ENCODE peak calls at places on chromosomes 7 and 10, in four cellular contexts. One of them, this sample, is unnamed.
A peak's percentile ranks its signal among the peaks of the same experiment; 100 is the strongest.

GRCh38 chr10:3126741-3127342 is 45.7 kb downstream of the PITRM1 start:
- DNase-seq in astrocyte of the spinal cord: no peak
- DNase-seq in testis: no peak
- DNase-seq in Panc1: no peak
- DNase-seq in this sample: no peak

GRCh38 chr7:112296416-112296815 is 89.9 kb downstream of the ZNF277 start:
- DNase-seq in astrocyte of the spinal cord: peak; percentile 10
- DNase-seq in testis: no peak
- DNase-seq in Panc1: no peak
- DNase-seq in this sample: no peak

GRCh38 chr10:116278832-116279231 is 5.8 kb upstream of the GFRA1 start:
- DNase-seq in astrocyte of the spinal cord: no peak
- DNase-seq in testis: no peak
- DNase-seq in Panc1: no peak
- DNase-seq in this sample: no peak

GRCh38 chr7:100789055-100789454 is 38.3 kb downstream of the EPHB4 start:
- DNase-seq in astrocyte of the spinal cord: no peak
- DNase-seq in testis: no peak
- DNase-seq in Panc1: no peak
- DNase-seq in this sample: no peak

GRCh38 chr7:154345093-154345492 is 292.9 kb downstream of the DPP6 start:
- DNase-seq in astrocyte of the spinal cord: no peak
- DNase-seq in testis: no peak
- DNase-seq in Panc1: no peak
- DNase-seq in this sample: no peak

GRCh38 chr10:5071411-5072198 is 22.6 kb upstream of the AKR1C3 start:
- DNase-seq in astrocyte of the spinal cord: peak; percentile 53
- DNase-seq in testis: peak; percentile 83
- DNase-seq in Panc1: no peak
- DNase-seq in this sample: peak; percentile 87

GRCh38 chr10:116287906-116288501 is 15.0 kb upstream of the GFRA1 start:
- DNase-seq in astrocyte of the spinal cord: peak; percentile 72
- DNase-seq in testis: peak; percentile 68
- DNase-seq in Panc1: peak; percentile 13
- DNase-seq in this sample: peak; percentile 48

GRCh38 chr10:73589538-73590126 is 1.5 kb downstream of the USP54 start:
- DNase-seq in astrocyte of the spinal cord: no peak
- DNase-seq in testis: peak; percentile 48
- DNase-seq in Panc1: no peak
- DNase-seq in this sample: peak; percentile 54

GRCh38 chr10:27959093-27959715 is 39.7 kb downstream of the ODAD2 start:
- DNase-seq in astrocyte of the spinal cord: no peak
- DNase-seq in testis: no peak
- DNase-seq in Panc1: no peak
- DNase-seq in this sample: no peak

GRCh38 chr10:17838080-17838634 is 29.0 kb downstream of the MRC1 start:
- DNase-seq in astrocyte of the spinal cord: no peak
- DNase-seq in testis: no peak
- DNase-seq in Panc1: no peak
- DNase-seq in this sample: no peak

GRCh38 chr10:101244321-101245050 is 15.2 kb upstream of the LBX1 start:
- DNase-seq in astrocyte of the spinal cord: no peak
- DNase-seq in testis: no peak
- DNase-seq in Panc1: no peak
- DNase-seq in this sample: peak; percentile 44

GRCh38 chr7:47382200-47382599 is 199.7 kb downstream of the TNS3 start:
- DNase-seq in astrocyte of the spinal cord: no peak
- DNase-seq in testis: no peak
- DNase-seq in Panc1: no peak
- DNase-seq in this sample: no peak

GRCh38 chr10:93680414-93681047 is 21.9 kb downstream of the FRA10AC1 start:
- DNase-seq in astrocyte of the spinal cord: peak; percentile 52
- DNase-seq in testis: no peak
- DNase-seq in Panc1: peak; percentile 56
- DNase-seq in this sample: peak; percentile 57

GRCh38 chr7:116150588-116150987 is 59.8 kb upstream of the TES start:
- DNase-seq in astrocyte of the spinal cord: no peak
- DNase-seq in testis: no peak
- DNase-seq in Panc1: no peak
- DNase-seq in this sample: peak; percentile 26

GRCh38 chr7:95684037-95684436 is 87.7 kb upstream of the PDK4 start:
- DNase-seq in astrocyte of the spinal cord: peak; percentile 47
- DNase-seq in testis: no peak
- DNase-seq in Panc1: peak; percentile 45
- DNase-seq in this sample: peak; percentile 26

GRCh38 chr10:95531041-95531809 is 29.9 kb downstream of the SORBS1 start:
- DNase-seq in astrocyte of the spinal cord: no peak
- DNase-seq in testis: no peak
- DNase-seq in Panc1: no peak
- DNase-seq in this sample: no peak

GRCh38 chr7:158274996-158275395 is 312.6 kb downstream of the PTPRN2 start:
- DNase-seq in astrocyte of the spinal cord: no peak
- DNase-seq in testis: no peak
- DNase-seq in Panc1: no peak
- DNase-seq in this sample: no peak

GRCh38 chr10:71302451-71302850 is 16.6 kb upstream of the SLC29A3 start:
- DNase-seq in astrocyte of the spinal cord: no peak
- DNase-seq in testis: no peak
- DNase-seq in Panc1: no peak
- DNase-seq in this sample: no peak

GRCh38 chr10:71300555-71301370 is 18.3 kb upstream of the SLC29A3 start:
- DNase-seq in astrocyte of the spinal cord: no peak
- DNase-seq in testis: no peak
- DNase-seq in Panc1: no peak
- DNase-seq in this sample: peak; percentile 74

GRCh38 chr10:71301371-71301916 is 17.6 kb upstream of the SLC29A3 start:
- DNase-seq in astrocyte of the spinal cord: no peak
- DNase-seq in testis: no peak
- DNase-seq in Panc1: no peak
- DNase-seq in this sample: no peak

GRCh38 chr10:71302874-71303568 is 16.0 kb upstream of the SLC29A3 start:
- DNase-seq in astrocyte of the spinal cord: peak; percentile 56
- DNase-seq in testis: no peak
- DNase-seq in Panc1: peak; percentile 24
- DNase-seq in this sample: peak; percentile 72

GRCh38 chr10:71303569-71303907 is 15.5 kb upstream of the SLC29A3 start:
- DNase-seq in astrocyte of the spinal cord: no peak
- DNase-seq in testis: no peak
- DNase-seq in Panc1: no peak
- DNase-seq in this sample: no peak
- TF ChIP-seq CTCF in astrocyte of the spinal cord: no peak
- TF ChIP-seq CTCF in testis: no peak
- TF ChIP-seq CTCF in Panc1: peak; percentile 69
- TF ChIP-seq CTCF in this sample: no peak

DNA sequence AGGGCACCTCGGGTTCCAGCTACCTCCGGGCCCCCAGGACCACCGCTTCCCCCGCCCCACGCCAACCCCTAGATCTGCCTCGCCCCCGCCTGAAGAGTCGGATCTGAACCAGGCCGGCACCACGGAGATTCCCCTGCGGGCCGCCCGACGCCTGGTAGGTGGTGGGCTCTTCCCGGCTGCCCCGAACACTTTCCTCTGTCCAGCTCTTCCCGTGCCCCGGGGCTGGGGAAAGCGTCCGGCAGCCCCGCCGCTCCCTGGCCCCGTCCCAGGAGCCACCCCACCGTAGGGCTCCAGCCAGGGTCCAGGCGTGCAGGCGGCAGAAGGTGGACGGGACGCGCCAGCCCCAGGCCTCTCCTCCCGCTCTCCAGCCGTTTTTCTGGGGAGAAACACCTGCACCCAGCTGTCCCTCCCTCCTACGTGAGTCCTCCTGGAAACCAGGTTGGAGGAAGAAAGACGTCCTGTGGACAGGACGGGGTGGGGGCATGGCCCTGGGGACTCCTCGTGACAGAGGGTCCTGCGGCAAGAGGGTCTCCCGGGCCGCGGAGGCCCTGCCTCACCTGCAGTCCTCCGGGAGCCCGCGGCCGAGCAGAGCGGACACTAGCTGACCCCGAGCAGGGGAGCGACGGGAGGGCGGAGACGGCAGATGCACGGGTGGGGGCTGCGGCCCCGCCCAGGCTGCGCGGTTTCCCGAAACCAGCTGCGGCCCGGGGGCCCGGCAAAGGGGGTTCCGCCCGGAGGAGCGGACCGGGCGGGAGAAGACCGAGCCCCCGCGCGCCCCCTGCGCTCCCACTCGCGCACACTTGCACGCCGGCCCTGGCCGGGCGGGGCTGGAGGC is at the start of gene TMEM176B:
- DNase-seq in astrocyte of the spinal cord: no peak
- DNase-seq in testis: no peak
- DNase-seq in Panc1: no peak
- DNase-seq in this sample: no peak
- H3K4me3 ChIP-seq in astrocyte of the spinal cord: no peak within 1 kb of the TSS
- H3K4me3 ChIP-seq in testis: peak within 1 kb of the TSS; percentile 47
- H3K4me3 ChIP-seq in Panc1: no peak within 1 kb of the TSS
- H3K4me3 ChIP-seq in this sample: no peak within 1 kb of the TSS

GRCh38 chr10:129033790-129034272 is 433.2 kb upstream of the MGMT start:
- DNase-seq in astrocyte of the spinal cord: no peak
- DNase-seq in testis: no peak
- DNase-seq in Panc1: no peak
- DNase-seq in this sample: no peak

GRCh38 chr10:129033354-129033729 is 433.7 kb upstream of the MGMT start:
- DNase-seq in astrocyte of the spinal cord: no peak
- DNase-seq in testis: no peak
- DNase-seq in Panc1: no peak
- DNase-seq in this sample: no peak

GRCh38 chr10:129032626-129033353 is 434.3 kb upstream of the MGMT start:
- DNase-seq in astrocyte of the spinal cord: no peak
- DNase-seq in testis: no peak
- DNase-seq in Panc1: no peak
- DNase-seq in this sample: no peak

GRCh38 chr10:129028425-129028824 is 438.6 kb upstream of the MGMT start:
- DNase-seq in astrocyte of the spinal cord: no peak
- DNase-seq in testis: no peak
- DNase-seq in Panc1: no peak
- DNase-seq in this sample: no peak

GRCh38 chr10:129031233-129032150 is 435.5 kb upstream of the MGMT start:
- DNase-seq in astrocyte of the spinal cord: peak; percentile 5
- DNase-seq in testis: peak; percentile 77
- DNase-seq in Panc1: peak; percentile 18
- DNase-seq in this sample: peak; percentile 4
- TF ChIP-seq CTCF in astrocyte of the spinal cord: peak; percentile 71
- TF ChIP-seq CTCF in testis: peak; percentile 69
- TF ChIP-seq CTCF in Panc1: peak; percentile 97
- TF ChIP-seq CTCF in this sample: peak; percentile 73

GRCh38 chr10:96765406-96766240 is 45.3 kb upstream of the PIK3AP1 start:
- DNase-seq in astrocyte of the spinal cord: peak; percentile 36
- DNase-seq in testis: peak; percentile 79
- DNase-seq in Panc1: peak; percentile 25
- DNase-seq in this sample: peak; percentile 53
- H3K4me3 ChIP-seq in astrocyte of the spinal cord: no peak overlapping the region
- H3K4me3 ChIP-seq in testis: no peak overlapping the region
- H3K4me3 ChIP-seq in Panc1: no peak overlapping the region
- H3K4me3 ChIP-seq in this sample: no peak overlapping the region

GRCh38 chr10:75395171-75395954 is 6.2 kb downstream of the ZNF503 start:
- DNase-seq in astrocyte of the spinal cord: peak; percentile 51
- DNase-seq in testis: peak; percentile 57
- DNase-seq in Panc1: no peak
- DNase-seq in this sample: no peak
- TF ChIP-seq CTCF in astrocyte of the spinal cord: peak; percentile 78
- TF ChIP-seq CTCF in testis: peak; percentile 92
- TF ChIP-seq CTCF in Panc1: peak; percentile 100
- TF ChIP-seq CTCF in this sample: peak; percentile 77

DNA sequence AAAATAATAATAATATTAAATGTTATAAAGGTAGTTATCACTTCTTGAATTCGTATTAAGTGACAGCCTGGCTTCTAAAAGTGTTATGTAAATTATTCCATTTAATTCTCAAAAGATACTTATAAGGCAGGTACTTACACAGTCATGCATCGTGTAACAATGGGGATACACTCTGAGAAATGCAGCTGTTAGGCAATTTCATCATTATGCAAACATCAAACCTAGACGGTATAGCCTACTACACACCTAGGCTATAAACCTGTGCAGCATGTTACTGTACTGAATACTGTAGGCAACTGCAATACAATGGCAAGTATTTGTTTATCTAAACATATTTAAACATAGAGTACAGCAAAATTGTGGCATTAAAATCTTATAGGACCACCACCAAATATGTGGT is 1.5 kb downstream of the IFIT1 start:
- DNase-seq in astrocyte of the spinal cord: no peak
- DNase-seq in testis: no peak
- DNase-seq in Panc1: no peak
- DNase-seq in this sample: peak; percentile 28
- H3K4me3 ChIP-seq in astrocyte of the spinal cord: no peak overlapping the region
- H3K4me3 ChIP-seq in testis: no peak overlapping the region
- H3K4me3 ChIP-seq in Panc1: peak overlapping the region; percentile 91
- H3K4me3 ChIP-seq in this sample: no peak overlapping the region

GRCh38 chr7:77710861-77711260 is 14.6 kb downstream of the RSBN1L start:
- DNase-seq in astrocyte of the spinal cord: no peak
- DNase-seq in testis: no peak
- DNase-seq in Panc1: no peak
- DNase-seq in this sample: no peak

GRCh38 chr7:77716804-77717203 is 20.5 kb downstream of the RSBN1L start:
- DNase-seq in astrocyte of the spinal cord: no peak
- DNase-seq in testis: no peak
- DNase-seq in Panc1: no peak
- DNase-seq in this sample: no peak

GRCh38 chr7:77710067-77710466 is 13.8 kb downstream of the RSBN1L start:
- DNase-seq in astrocyte of the spinal cord: no peak
- DNase-seq in testis: no peak
- DNase-seq in Panc1: no peak
- DNase-seq in this sample: no peak

GRCh38 chr7:77714195-77714594 is 17.9 kb downstream of the RSBN1L start:
- DNase-seq in astrocyte of the spinal cord: no peak
- DNase-seq in testis: no peak
- DNase-seq in Panc1: no peak
- DNase-seq in this sample: no peak
- TF ChIP-seq CTCF in astrocyte of the spinal cord: no peak
- TF ChIP-seq CTCF in testis: no peak
- TF ChIP-seq CTCF in Panc1: no peak
- TF ChIP-seq CTCF in this sample: no peak